ENCODE peak calls at places on chromosomes 16 and 17, in six cellular contexts. L is AG04450, G is epithelial cell of proximal tubule, I is WTC11, B is kidney, F is activated B cell treated with CpG ODN at 0.5 μM for 24 hours. T is an unnamed sample.
A peak's percentile ranks its signal among the peaks of the same experiment; 100 is the strongest.

GRCh38 chr16:88406096-88407041 is 23.6 kb downstream of the ZNF469 start:
- DNase-seq in L (no peak), G (no peak), I (no peak), B (no peak), F (no peak), T (no peak)

GRCh38 chr16:74030000-74030399 is 266.6 kb upstream of the PSMD7 start:
- DNase-seq in L (no peak), G (no peak), I (no peak), B (no peak), F (no peak), T (no peak)

GRCh38 chr17:31581022-31581483 is 189.6 kb downstream of the RAB11FIP4 start:
- DNase-seq in L (no peak), G (no peak), I (no peak), B (peak; percentile 92), F (no peak), T (no peak)

GRCh38 chr17:75271233-75271954 is 363 bp upstream of the MIF4GD start:
- DNase-seq in L (no peak), G (no peak), I (peak; percentile 78), B (peak; percentile 93), F (peak; percentile 95), T (peak; percentile 75)

GRCh38 chr16:18931756-18932155 is 5.5 kb upstream of the SMG1 start:
- DNase-seq in L (no peak), G (no peak), I (no peak), B (no peak), F (no peak), T (no peak)

GRCh38 chr16:67128887-67129286 is 19.1 kb downstream of the PHAF1 start:
- DNase-seq in L (no peak), G (no peak), I (no peak), B (no peak), F (no peak), T (no peak)

GRCh38 chr17:67608691-67609090 is 109.0 kb upstream of the NOL11 start:
- DNase-seq in L (peak; percentile 42), G (no peak), I (no peak), B (no peak), F (no peak), T (no peak)

GRCh38 chr17:58643147-58643546 is 48.7 kb downstream of the TEX14 start:
- DNase-seq in L (peak; percentile 42), G (no peak), I (no peak), B (no peak), F (no peak), T (no peak)

GRCh38 chr17:2685696-2686095 is 25.9 kb downstream of the CLUH start:
- DNase-seq in L (no peak), G (no peak), I (no peak), B (peak; percentile 62), F (no peak), T (no peak)

GRCh38 chr16:2913603-2914002 is 1.9 kb downstream of the FLYWCH1 start:
- DNase-seq in L (no peak), G (no peak), I (no peak), B (no peak), F (no peak), T (no peak)

GRCh38 chr17:2416010-2416734 is 15.3 kb upstream of the MNT start:
- DNase-seq in L (no peak), G (no peak), I (peak; percentile 94), B (peak; percentile 92), F (peak; percentile 84), T (peak; percentile 95)

GRCh38 chr17:75476752-75477492 is 20.5 kb downstream of the TMEM94 start:
- DNase-seq in L (no peak), G (no peak), I (no peak), B (peak; percentile 45), F (no peak), T (no peak)

GRCh38 chr17:45302649-45303173 is 14.1 kb downstream of the MAP3K14 start:
- DNase-seq in L (no peak), G (no peak), I (no peak), B (no peak), F (no peak), T (no peak)

GRCh38 chr16:29699324-29700219 is 20.6 kb downstream of the QPRT start:
- DNase-seq in L (no peak), G (no peak), I (no peak), B (no peak), F (no peak), T (no peak)

GRCh38 chr17:35856603-35857002 is 12.1 kb downstream of the HEATR9 start:
- DNase-seq in L (no peak), G (no peak), I (no peak), B (no peak), F (no peak), T (no peak)

GRCh38 chr16:69613283-69614154 is 47.8 kb downstream of the NFAT5 start:
- DNase-seq in L (no peak), G (peak; percentile 53), I (no peak), B (no peak), F (no peak), T (no peak)

GRCh38 chr17:75707096-75707720 is 14.1 kb upstream of the ITGB4 start:
- DNase-seq in L (no peak), G (no peak), I (no peak), B (peak; percentile 86), F (no peak), T (no peak)

GRCh38 chr17:5719976-5720375 is 135.7 kb upstream of the NLRP1 start:
- DNase-seq in L (no peak), G (no peak), I (no peak), B (no peak), F (no peak), T (no peak)

GRCh38 chr16:51035110-51035498 is 116.0 kb downstream of the SALL1 start:
- DNase-seq in L (no peak), G (no peak), I (no peak), B (no peak), F (no peak), T (no peak)

GRCh38 chr16:84553873-84554399 is 49.5 kb upstream of the MEAK7 start:
- DNase-seq in L (no peak), G (no peak), I (no peak), B (no peak), F (no peak), T (no peak)

GRCh38 chr17:43714338-43715149 is 44.0 kb downstream of the SOST start:
- DNase-seq in L (no peak), G (peak; percentile 64), I (no peak), B (no peak), F (no peak), T (no peak)

GRCh38 chr17:79796570-79797491 is at the start of gene CBX8:
- DNase-seq in L (peak; percentile 99), G (peak; percentile 73), I (peak; percentile 100), B (peak; percentile 100), F (peak; percentile 95), T (peak; percentile 100)
- TF ChIP-seq CTCF in L (no peak), G (no peak), I (no peak), B (no peak), F (no peak), T (no peak)

DNA sequence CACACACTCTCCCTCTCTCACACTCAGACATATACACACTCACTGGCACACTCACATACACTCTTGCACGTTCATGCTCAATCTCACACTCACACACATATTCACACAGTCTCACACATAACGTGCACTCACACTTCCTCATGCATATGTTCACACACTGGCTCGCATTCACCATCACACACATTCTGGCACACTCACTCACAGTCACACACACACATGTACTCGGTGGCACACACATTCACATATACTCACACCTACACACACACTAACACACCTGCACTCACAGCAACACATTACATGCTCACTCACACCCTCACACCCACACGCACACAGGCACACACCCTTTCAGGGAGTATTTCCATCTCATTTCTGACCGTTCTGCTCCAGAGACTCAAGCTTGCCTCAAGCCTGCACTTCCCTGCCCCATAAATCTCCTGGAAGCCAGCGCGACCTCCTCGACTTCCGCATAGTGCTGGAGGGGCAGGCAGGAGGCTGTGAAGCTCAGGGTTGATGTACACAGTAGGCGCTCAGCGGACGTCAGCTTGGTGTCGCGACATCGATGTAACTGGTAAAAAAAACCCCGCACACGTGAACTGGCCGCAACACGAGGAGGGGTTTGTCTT is 66.7 kb upstream of the FOXF1 start:
- DNase-seq in L (no peak), G (no peak), I (no peak), B (no peak), F (no peak), T (no peak)
- TF ChIP-seq CTCF in L (no peak), G (no peak), I (no peak), B (no peak), F (no peak), T (no peak)

GRCh38 chr16:684067-684794 is at the start of gene JMJD8:
- DNase-seq in L (peak; percentile 75), G (no peak), I (peak; percentile 96), B (peak; percentile 99), F (peak; percentile 98), T (peak; percentile 82)

GRCh38 chr16:687499-687898 is 2.7 kb downstream of the WDR24 start:
- DNase-seq in L (no peak), G (no peak), I (no peak), B (no peak), F (no peak), T (no peak)

GRCh38 chr16:684961-685696 is 995 bp upstream of the JMJD8 start:
- DNase-seq in L (no peak), G (no peak), I (no peak), B (no peak), F (no peak), T (no peak)

GRCh38 chr16:686459-687260 is 2.5 kb upstream of the JMJD8 start:
- DNase-seq in L (no peak), G (no peak), I (no peak), B (no peak), F (no peak), T (no peak)

DNA sequence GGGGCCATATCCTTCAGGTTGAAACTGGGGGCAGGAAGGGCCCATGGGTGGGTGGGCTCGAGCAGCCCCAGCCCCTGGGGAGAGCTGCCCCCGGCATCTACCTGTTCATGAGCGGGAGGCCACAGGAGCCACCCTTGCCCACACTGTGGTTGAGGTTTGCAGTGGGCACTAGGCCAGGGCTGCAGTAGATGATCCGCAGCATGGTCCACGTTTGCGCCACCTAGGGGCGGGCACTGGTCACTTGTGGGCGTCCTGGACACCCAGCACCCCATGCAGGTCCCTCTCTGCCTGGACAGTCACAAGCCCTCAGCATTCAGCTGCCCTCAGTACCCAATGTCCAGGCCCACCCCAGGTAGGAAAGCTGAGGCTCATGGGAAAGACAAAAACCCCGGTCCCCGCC is 1.8 kb upstream of the JMJD8 start:
- DNase-seq in L (no peak), G (no peak), I (peak; percentile 70), B (no peak), F (no peak), T (peak; percentile 62)
- TF ChIP-seq CTCF in L (peak; percentile 36), G (peak; percentile 61), I (peak; percentile 60), B (no peak), F (no peak), T (peak; percentile 45)

DNA sequence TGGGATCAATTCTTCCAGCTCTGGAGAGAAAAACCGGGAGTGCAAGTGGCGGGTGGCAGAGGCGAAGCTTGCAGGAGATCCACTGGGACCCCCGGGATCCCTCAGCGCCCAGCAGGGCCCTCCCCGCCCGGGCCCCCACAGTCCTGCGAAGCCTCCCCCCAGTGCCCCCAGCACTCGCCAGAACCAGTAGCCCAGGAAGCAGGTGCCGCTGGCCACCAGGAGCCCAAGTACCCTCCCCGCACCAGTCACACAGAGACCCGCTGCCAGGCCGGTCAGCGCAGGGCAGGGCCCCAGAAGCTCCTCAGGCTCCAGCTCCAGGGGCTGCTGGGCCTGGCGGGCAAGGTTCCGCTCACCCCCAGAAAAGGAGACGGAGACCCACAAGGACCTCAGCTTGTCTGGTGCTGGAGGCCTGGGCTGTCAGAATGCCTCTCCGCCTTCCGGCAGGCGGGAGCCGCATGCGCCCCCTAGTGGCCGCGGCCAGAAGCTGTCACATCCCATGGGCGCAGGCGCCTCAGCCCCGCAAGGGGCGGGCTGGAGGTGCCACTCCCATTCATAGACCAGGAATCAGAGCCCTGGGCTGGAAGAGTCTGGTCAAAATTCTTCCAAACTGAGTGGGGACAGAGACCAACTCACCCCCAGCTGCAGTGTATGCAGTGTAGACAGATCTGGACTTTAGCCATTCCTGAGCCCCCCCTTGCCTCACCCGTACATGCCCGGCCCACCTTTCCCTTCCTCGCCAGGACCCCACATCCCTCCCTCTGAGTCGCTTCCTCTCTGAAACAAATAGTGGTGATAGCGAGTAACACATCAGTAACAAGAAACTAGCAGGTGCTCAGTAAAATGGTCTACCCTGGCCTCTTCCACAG is 1002.3 kb downstream of the KCNJ18 start:
- DNase-seq in L (no peak), G (no peak), I (no peak), B (no peak), F (no peak), T (no peak)
- TF ChIP-seq CTCF in L (peak; percentile 7), G (no peak), I (peak; percentile 43), B (no peak), F (no peak), T (peak; percentile 36)